ENCODE peak calls at places on chromosomes 6 and 20, in four cellular contexts. F is HCT116, N is adrenal gland, W is lower leg skin. J is an unnamed sample.

GRCh38 chr6:29005183-29005885 is at the start of gene ZNF311:
- DNase-seq in F (no peak), N (peak; percentile 31), W (peak; percentile 67), J (peak; percentile 68)

GRCh38 chr6:168247456-168248147 is 72.0 kb downstream of the DACT2 start:
- DNase-seq in F (no peak), N (no peak), W (peak; percentile 41), J (no peak)

GRCh38 chr6:51450248-51450957 is 631.7 kb downstream of the TFAP2B start:
- DNase-seq in F (no peak), N (no peak), W (no peak), J (no peak)

GRCh38 chr6:84892666-84893065 is 128.3 kb upstream of the TBX18 start:
- DNase-seq in F (no peak), N (no peak), W (no peak), J (no peak)

GRCh38 chr6:113763311-113763766 is 93.8 kb upstream of the MARCKS start:
- DNase-seq in F (no peak), N (no peak), W (no peak), J (no peak)

GRCh38 chr20:11919046-11919445 is 1.4 kb downstream of the BTBD3 start:
- DNase-seq in F (no peak), N (no peak), W (no peak), J (no peak)

GRCh38 chr6:97437087-97437486 is 154.1 kb upstream of the MMS22L start:
- DNase-seq in F (peak; percentile 19), N (no peak), W (no peak), J (no peak)

GRCh38 chr6:45681860-45682488 is 304.2 kb upstream of the SUPT3H start:
- DNase-seq in F (no peak), N (no peak), W (no peak), J (no peak)

GRCh38 chr6:145349950-145350510 is 385.3 kb downstream of the EPM2A start:
- DNase-seq in F (no peak), N (no peak), W (no peak), J (no peak)

GRCh38 chr20:46582648-46583047 is 32.2 kb upstream of the OCSTAMP start:
- DNase-seq in F (no peak), N (no peak), W (no peak), J (no peak)

GRCh38 chr6:7106752-7107577 is 796 bp upstream of the RREB1 start:
- DNase-seq in F (no peak), N (peak; percentile 63), W (peak; percentile 29), J (no peak)

GRCh38 chr6:34717466-34717865 is 20.9 kb upstream of the ILRUN start:
- DNase-seq in F (no peak), N (no peak), W (no peak), J (no peak)

GRCh38 chr6:144064402-144064830 is 31.0 kb downstream of the SF3B5 start:
- DNase-seq in F (no peak), N (peak; percentile 46), W (no peak), J (no peak)

GRCh38 chr6:38080889-38081288 is 261.4 kb downstream of the ZFAND3 start:
- DNase-seq in F (no peak), N (no peak), W (no peak), J (no peak)

GRCh38 chr20:52749020-52749419 is 223.1 kb upstream of the TSHZ2 start:
- DNase-seq in F (no peak), N (no peak), W (peak; percentile 20), J (no peak)

GRCh38 chr20:5195655-5196054 is 68.8 kb downstream of the CDS2 start:
- DNase-seq in F (no peak), N (no peak), W (no peak), J (no peak)

GRCh38 chr6:106102034-106102433 is 15.9 kb downstream of the PRDM1 start:
- DNase-seq in F (no peak), N (no peak), W (no peak), J (no peak)

GRCh38 chr20:7610681-7611080 is 329.6 kb downstream of the HAO1 start:
- DNase-seq in F (no peak), N (no peak), W (no peak), J (no peak)

GRCh38 chr6:147234685-147235084 is 30.5 kb downstream of the STXBP5 start:
- DNase-seq in F (no peak), N (no peak), W (no peak), J (no peak)

GRCh38 chr6:110491644-110492317 is 15.4 kb upstream of the SLC22A16 start:
- DNase-seq in F (no peak), N (no peak), W (no peak), J (no peak)

GRCh38 chr6:149248688-149249369 is 68.7 kb upstream of the TAB2 start:
- DNase-seq in F (peak; percentile 21), N (no peak), W (no peak), J (no peak)

GRCh38 chr20:63556873-63557478 is 3.0 kb downstream of the FNDC11 start:
- DNase-seq in F (no peak), N (no peak), W (no peak), J (no peak)
- TF ChIP-seq POLR2A in F (no peak), N (no peak), W (no peak), J (no peak)

DNA sequence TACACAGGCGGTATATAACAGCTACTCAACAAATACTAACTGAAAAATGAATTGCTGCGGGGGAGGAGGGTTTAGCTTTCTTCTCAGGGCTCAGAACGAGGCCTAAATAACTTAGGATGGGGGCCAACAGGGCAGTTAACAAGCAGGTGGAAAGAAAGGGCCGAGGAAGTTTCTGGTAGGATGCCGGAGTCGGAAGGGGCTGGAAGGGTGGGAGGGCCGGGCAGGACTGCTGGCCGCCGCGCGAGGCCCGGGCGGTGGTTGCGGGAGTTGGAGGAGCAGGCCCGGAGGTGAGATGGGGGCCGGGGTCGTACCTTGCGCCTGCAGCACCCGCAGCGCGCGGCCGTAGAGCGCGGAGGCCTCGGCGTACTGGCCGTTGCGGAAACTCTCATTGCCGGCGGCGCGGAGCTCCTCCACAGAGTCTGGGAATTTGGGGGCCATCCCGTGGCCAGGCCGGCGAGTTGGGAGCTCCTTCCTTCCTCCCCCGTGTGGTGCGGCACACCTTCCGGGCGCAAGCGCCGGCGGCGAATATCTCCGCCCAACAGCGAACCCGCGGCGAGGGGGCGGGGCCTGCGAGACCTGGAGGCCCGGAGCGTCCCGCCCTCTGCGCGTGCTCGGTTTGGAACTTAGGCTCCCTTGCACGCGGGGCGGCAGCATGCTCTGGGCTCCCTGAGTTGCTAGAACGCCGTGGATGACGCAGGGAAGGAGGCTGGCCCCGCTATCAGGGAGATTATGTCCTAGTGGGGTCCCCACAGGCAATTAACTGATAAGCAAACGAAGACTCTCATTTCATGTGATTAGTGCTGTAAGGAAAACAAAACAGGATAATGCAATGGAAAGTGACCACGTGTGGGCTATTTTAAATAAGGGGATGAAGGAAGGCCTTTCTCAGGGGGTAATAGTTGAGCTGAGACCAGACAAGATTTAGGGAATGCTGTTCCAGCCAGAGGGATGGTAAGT is at the start of gene TOMM34:
- DNase-seq in F (peak; percentile 88), N (peak; percentile 93), W (peak; percentile 92), J (peak; percentile 93)
- TF ChIP-seq POLR2A in F (peak; percentile 45), N (peak; percentile 63), W (no peak), J (peak; percentile 88)

GRCh38 chr6:170290306-170291128 is at the start of gene DLL1:
- DNase-seq in F (no peak), N (peak; percentile 62), W (peak; percentile 42), J (peak; percentile 24)
- TF ChIP-seq POLR2A in F (no peak), N (no peak), W (no peak), J (no peak)

GRCh38 chr6:26183237-26183580 is 96.0 kb downstream of the HFE start:
- DNase-seq in F (no peak), N (no peak), W (no peak), J (no peak)

GRCh38 chr6:26185802-26186201 is 98.6 kb downstream of the HFE start:
- DNase-seq in F (no peak), N (no peak), W (no peak), J (no peak)

GRCh38 chr6:26184492-26184891 is 97.3 kb downstream of the HFE start:
- DNase-seq in F (no peak), N (no peak), W (no peak), J (no peak)

GRCh38 chr6:26185004-26185403 is 97.8 kb downstream of the HFE start:
- DNase-seq in F (no peak), N (no peak), W (no peak), J (no peak)

DNA sequence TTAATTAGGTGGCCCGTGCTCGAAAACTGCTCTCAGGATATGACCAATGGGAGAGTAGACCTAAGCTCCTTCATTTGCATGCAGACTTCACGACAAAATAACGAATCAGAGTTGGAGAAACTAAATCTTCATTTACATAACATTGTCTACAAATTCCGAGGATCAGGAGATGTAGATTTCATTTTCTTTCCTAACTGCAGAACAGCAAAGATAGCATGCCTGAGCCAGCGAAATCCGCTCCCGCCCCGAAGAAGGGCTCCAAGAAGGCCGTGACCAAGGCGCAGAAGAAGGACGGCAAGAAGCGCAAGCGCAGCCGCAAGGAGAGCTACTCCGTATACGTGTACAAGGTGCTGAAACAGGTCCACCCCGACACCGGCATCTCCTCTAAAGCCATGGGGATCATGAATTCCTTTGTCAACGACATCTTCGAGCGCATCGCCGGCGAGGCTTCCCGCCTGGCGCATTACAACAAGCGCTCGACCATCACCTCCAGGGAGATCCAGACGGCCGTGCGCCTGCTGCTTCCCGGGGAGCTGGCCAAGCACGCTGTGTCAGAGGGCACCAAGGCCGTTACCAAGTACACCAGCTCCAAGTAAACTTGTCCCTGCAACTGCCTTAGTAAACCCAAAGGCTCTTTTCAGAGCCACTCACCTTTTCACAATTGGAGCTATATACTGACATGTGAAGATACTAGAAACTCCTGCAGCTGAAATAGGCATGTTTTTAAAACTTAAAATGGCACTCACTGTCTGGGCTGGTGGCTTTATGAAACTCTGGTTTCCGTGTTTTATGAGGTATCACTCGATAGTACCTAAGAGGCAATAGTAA is 96.6 kb downstream of the HFE start:
- DNase-seq in F (no peak), N (peak; percentile 81), W (no peak), J (no peak)
- TF ChIP-seq POLR2A in F (no peak), N (peak; percentile 98), W (no peak), J (peak; percentile 56)

GRCh38 chr6:159981591-159982245 is 12.8 kb downstream of the IGF2R start:
- DNase-seq in F (no peak), N (peak; percentile 48), W (no peak), J (no peak)
- TF ChIP-seq POLR2A in F (no peak), N (no peak), W (no peak), J (no peak)

DNA sequence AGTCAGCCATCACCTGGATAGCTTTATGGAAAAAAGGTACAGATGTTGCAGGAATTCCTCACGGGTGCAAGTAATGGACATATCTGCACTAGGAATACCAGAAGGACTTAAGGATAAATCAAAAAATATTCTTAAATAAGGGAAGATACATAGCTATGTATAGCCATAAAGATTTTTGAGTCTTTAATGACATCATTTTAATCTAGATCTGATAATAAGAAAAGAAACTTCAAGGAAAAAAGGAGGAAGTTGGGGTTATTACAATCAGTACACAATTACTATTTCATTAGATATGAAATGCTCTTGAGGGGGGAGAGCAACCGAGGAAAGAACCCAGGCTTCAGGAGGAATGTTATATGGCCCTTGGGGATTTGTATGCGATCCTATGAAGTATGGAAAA is 110.2 kb downstream of the FOXC1 start:
- DNase-seq in F (no peak), N (no peak), W (no peak), J (no peak)
- TF ChIP-seq POLR2A in F (no peak), N (no peak), W (no peak), J (no peak)

DNA sequence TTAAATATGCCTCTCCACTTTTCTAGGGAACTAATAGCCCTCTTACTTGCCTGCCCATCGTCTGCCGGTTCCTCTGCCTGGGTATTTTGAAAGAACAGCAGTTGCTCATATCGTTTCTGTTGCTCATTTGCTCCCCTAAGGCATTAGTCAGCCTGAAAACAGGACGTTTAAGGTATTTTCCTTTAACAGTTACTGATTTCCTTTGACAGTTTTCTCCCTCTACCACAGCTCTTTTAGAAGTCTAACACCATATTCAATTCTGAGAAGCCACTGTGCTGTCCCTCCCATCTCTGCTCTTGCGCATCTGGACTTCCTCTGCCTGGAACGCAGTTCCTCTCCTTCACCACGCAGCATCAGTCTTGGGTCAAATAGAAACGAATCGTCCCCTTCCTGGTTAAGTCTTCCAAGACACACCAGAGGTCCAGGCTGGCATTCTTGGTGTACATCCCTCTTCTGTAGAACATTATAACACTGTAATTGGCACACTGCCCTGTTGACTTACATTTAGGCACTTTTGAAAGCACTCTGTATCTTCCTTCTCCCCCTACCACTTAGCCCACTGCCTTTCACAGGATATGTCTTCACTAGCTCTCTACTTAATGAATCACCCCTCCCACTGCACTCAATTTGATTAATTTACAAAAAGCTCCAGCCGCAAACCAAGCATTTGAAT is 141.0 kb upstream of the CARMIL1 start:
- DNase-seq in F (no peak), N (peak; percentile 56), W (peak; percentile 74), J (peak; percentile 48)
- TF ChIP-seq POLR2A in F (no peak), N (peak; percentile 53), W (no peak), J (peak; percentile 46)

J was measured in H54.